ENCODE peak calls at places on chromosomes 2 and 18, in eight cellular contexts. One of them, this sample, is unnamed.

GRCh38 chr2:241844831-241845578 is 13.7 kb downstream of the PDCD1 start:
- DNase-seq in spleen: peak
- DNase-seq in lower leg skin: no peak
- DNase-seq in right lobe of liver: no peak
- DNase-seq in NB4: peak
- DNase-seq in tibial nerve: no peak
- DNase-seq in HepG2: no peak
- DNase-seq in transverse colon: no peak
- DNase-seq in this sample: no peak

GRCh38 chr2:120620025-120620793 is 115.5 kb upstream of the GLI2 start:
- DNase-seq in spleen: no peak
- DNase-seq in lower leg skin: no peak
- DNase-seq in right lobe of liver: no peak
- DNase-seq in NB4: peak
- DNase-seq in tibial nerve: no peak
- DNase-seq in HepG2: no peak
- DNase-seq in transverse colon: no peak
- DNase-seq in this sample: no peak

GRCh38 chr2:38230756-38231155 is 146.3 kb downstream of the ATL2 start:
- DNase-seq in spleen: no peak
- DNase-seq in lower leg skin: no peak
- DNase-seq in right lobe of liver: no peak
- DNase-seq in NB4: no peak
- DNase-seq in tibial nerve: no peak
- DNase-seq in HepG2: no peak
- DNase-seq in transverse colon: no peak
- DNase-seq in this sample: no peak

GRCh38 chr2:71736986-71737385 is 283.6 kb downstream of the DYSF start:
- DNase-seq in spleen: no peak
- DNase-seq in lower leg skin: no peak
- DNase-seq in right lobe of liver: no peak
- DNase-seq in NB4: no peak
- DNase-seq in tibial nerve: no peak
- DNase-seq in HepG2: no peak
- DNase-seq in transverse colon: no peak
- DNase-seq in this sample: no peak

GRCh38 chr2:230864605-230865323 is at the start of gene ITM2C:
- DNase-seq in spleen: peak
- DNase-seq in lower leg skin: no peak
- DNase-seq in right lobe of liver: peak
- DNase-seq in NB4: peak
- DNase-seq in tibial nerve: no peak
- DNase-seq in HepG2: peak
- DNase-seq in transverse colon: peak
- DNase-seq in this sample: peak

GRCh38 chr2:38750011-38750792 is 959 bp downstream of the SRSF7 start:
- DNase-seq in spleen: peak
- DNase-seq in lower leg skin: peak
- DNase-seq in right lobe of liver: peak
- DNase-seq in NB4: peak
- DNase-seq in tibial nerve: no peak
- DNase-seq in HepG2: no peak
- DNase-seq in transverse colon: peak
- DNase-seq in this sample: peak

GRCh38 chr18:70294471-70295191 is 5.8 kb downstream of the SOCS6 start:
- DNase-seq in spleen: no peak
- DNase-seq in lower leg skin: no peak
- DNase-seq in right lobe of liver: no peak
- DNase-seq in NB4: no peak
- DNase-seq in tibial nerve: no peak
- DNase-seq in HepG2: no peak
- DNase-seq in transverse colon: no peak
- DNase-seq in this sample: no peak

GRCh38 chr18:54702687-54703086 is 111.6 kb downstream of the DYNAP start:
- DNase-seq in spleen: no peak
- DNase-seq in lower leg skin: no peak
- DNase-seq in right lobe of liver: no peak
- DNase-seq in NB4: no peak
- DNase-seq in tibial nerve: no peak
- DNase-seq in HepG2: no peak
- DNase-seq in transverse colon: no peak
- DNase-seq in this sample: no peak

DNA sequence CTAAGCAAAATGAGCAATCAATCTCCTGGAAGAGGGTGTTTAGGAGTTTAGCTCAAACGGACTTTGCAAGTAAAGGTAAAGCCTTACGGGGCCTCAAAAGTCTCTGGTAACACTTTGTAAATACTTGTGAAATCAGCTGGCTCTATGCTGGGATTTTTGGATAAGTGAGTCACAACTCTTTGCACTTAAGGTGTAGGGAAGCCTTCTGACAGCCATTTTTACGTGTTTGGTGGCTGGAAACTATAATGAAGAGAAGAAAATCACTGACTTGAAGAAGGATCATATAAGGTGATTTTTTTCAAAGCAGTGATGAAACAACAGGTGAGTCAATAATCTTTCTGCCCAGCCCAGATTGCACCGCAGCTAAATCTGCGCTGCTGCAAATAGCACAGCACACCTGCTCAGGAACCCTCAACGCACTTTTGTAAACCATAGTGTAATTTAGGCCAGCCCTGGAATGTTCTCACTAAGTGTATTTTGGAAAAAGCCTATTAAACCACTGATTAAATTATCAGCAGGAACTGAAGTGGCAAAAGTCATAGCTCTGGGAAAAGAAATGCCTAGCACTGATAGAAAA is 218.8 kb downstream of the AGPS start:
- DNase-seq in spleen: no peak
- DNase-seq in lower leg skin: no peak
- DNase-seq in right lobe of liver: no peak
- DNase-seq in NB4: no peak
- DNase-seq in tibial nerve: no peak
- DNase-seq in HepG2: no peak
- DNase-seq in transverse colon: no peak
- DNase-seq in this sample: no peak
- TF ChIP-seq POLR2A in spleen: no peak
- TF ChIP-seq POLR2A in lower leg skin: no peak
- TF ChIP-seq POLR2A in right lobe of liver: no peak
- TF ChIP-seq POLR2A in NB4: no peak
- TF ChIP-seq POLR2A in tibial nerve: no peak
- TF ChIP-seq POLR2A in HepG2: no peak
- TF ChIP-seq POLR2A in transverse colon: no peak
- TF ChIP-seq POLR2A in this sample: no peak

GRCh38 chr2:45834372-45834771 is 182.9 kb downstream of the PRKCE start:
- DNase-seq in spleen: no peak
- DNase-seq in lower leg skin: no peak
- DNase-seq in right lobe of liver: no peak
- DNase-seq in NB4: no peak
- DNase-seq in tibial nerve: no peak
- DNase-seq in HepG2: no peak
- DNase-seq in transverse colon: no peak
- DNase-seq in this sample: peak

GRCh38 chr2:45836316-45836715 is 184.8 kb downstream of the PRKCE start:
- DNase-seq in spleen: no peak
- DNase-seq in lower leg skin: no peak
- DNase-seq in right lobe of liver: no peak
- DNase-seq in NB4: no peak
- DNase-seq in tibial nerve: no peak
- DNase-seq in HepG2: no peak
- DNase-seq in transverse colon: no peak
- DNase-seq in this sample: no peak

GRCh38 chr2:45834858-45835257 is 183.4 kb downstream of the PRKCE start:
- DNase-seq in spleen: no peak
- DNase-seq in lower leg skin: no peak
- DNase-seq in right lobe of liver: no peak
- DNase-seq in NB4: no peak
- DNase-seq in tibial nerve: no peak
- DNase-seq in HepG2: no peak
- DNase-seq in transverse colon: no peak
- DNase-seq in this sample: no peak

GRCh38 chr2:45833301-45833967 is 182.0 kb downstream of the PRKCE start:
- DNase-seq in spleen: no peak
- DNase-seq in lower leg skin: no peak
- DNase-seq in right lobe of liver: no peak
- DNase-seq in NB4: peak
- DNase-seq in tibial nerve: no peak
- DNase-seq in HepG2: no peak
- DNase-seq in transverse colon: no peak
- DNase-seq in this sample: no peak

DNA sequence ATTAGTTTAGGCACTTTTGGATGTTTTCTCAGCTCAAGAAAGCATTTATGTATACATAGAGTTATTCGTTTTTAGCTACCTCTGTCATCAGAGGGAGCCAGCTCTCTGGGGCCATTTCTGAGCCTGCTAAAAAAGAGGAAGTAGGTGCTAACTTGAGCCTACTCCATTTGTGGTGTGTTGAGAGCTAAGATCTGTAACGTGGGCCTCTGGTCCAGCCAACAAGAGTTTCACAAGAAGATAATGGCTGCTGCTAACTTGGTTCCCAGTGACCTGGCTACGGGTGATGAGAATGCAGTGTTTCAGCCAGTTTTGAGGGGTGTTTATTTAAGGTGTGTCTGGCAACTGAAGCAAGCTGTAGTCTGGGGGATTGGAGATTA is 182.5 kb downstream of the PRKCE start:
- DNase-seq in spleen: no peak
- DNase-seq in lower leg skin: no peak
- DNase-seq in right lobe of liver: no peak
- DNase-seq in NB4: peak
- DNase-seq in tibial nerve: no peak
- DNase-seq in HepG2: no peak
- DNase-seq in transverse colon: no peak
- DNase-seq in this sample: no peak
- TF ChIP-seq POLR2A in spleen: no peak
- TF ChIP-seq POLR2A in lower leg skin: no peak
- TF ChIP-seq POLR2A in right lobe of liver: no peak
- TF ChIP-seq POLR2A in NB4: no peak
- TF ChIP-seq POLR2A in tibial nerve: no peak
- TF ChIP-seq POLR2A in HepG2: no peak
- TF ChIP-seq POLR2A in transverse colon: no peak
- TF ChIP-seq POLR2A in this sample: no peak

GRCh38 chr18:24831091-24831490 is 370.7 kb downstream of the HRH4 start:
- DNase-seq in spleen: no peak
- DNase-seq in lower leg skin: no peak
- DNase-seq in right lobe of liver: no peak
- DNase-seq in NB4: no peak
- DNase-seq in tibial nerve: no peak
- DNase-seq in HepG2: no peak
- DNase-seq in transverse colon: no peak
- DNase-seq in this sample: no peak

GRCh38 chr18:24827500-24827899 is 367.1 kb downstream of the HRH4 start:
- DNase-seq in spleen: no peak
- DNase-seq in lower leg skin: no peak
- DNase-seq in right lobe of liver: no peak
- DNase-seq in NB4: no peak
- DNase-seq in tibial nerve: no peak
- DNase-seq in HepG2: no peak
- DNase-seq in transverse colon: no peak
- DNase-seq in this sample: no peak

GRCh38 chr18:24835751-24836150 is 375.3 kb downstream of the HRH4 start:
- DNase-seq in spleen: no peak
- DNase-seq in lower leg skin: no peak
- DNase-seq in right lobe of liver: no peak
- DNase-seq in NB4: no peak
- DNase-seq in tibial nerve: no peak
- DNase-seq in HepG2: no peak
- DNase-seq in transverse colon: no peak
- DNase-seq in this sample: no peak

GRCh38 chr18:24837065-24837464 is 376.6 kb downstream of the HRH4 start:
- DNase-seq in spleen: no peak
- DNase-seq in lower leg skin: no peak
- DNase-seq in right lobe of liver: no peak
- DNase-seq in NB4: no peak
- DNase-seq in tibial nerve: no peak
- DNase-seq in HepG2: no peak
- DNase-seq in transverse colon: no peak
- DNase-seq in this sample: no peak

DNA sequence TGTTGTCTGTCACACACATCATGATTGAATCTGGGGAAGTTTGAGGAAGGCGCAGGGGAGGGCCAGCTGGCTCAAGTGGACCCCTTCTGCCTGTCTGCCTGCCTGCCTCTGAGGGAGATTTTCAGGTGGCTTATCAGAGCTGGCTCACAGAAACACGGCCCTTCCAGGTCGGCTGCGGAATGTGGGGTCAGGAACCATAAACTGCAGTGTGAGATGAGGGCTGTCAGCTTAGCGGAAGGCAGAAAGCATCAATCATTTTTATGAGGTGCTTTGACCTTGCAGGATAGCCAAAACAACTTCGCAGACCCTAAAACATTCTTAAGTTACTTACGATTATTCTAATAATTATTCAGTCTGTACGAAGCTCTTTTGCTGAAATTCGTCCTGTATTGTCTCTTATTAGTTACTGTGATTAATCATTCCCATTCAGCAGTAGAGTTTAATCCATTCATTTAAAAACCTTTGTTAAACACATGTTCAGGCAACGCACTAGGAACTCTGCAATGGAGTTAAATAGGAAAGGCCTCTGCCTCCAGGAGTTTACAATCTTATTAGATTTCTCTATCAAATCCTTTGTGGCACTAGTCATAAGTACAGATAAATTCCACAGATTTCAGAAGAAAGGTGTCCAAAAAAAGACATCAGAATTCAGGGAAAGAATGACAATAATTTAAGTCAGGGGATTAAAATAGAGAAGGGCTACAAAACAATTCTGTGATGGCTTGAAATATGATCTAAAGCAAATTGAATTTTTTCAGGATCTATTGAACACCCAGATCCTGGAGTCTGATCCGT is 371.6 kb downstream of the HRH4 start:
- DNase-seq in spleen: no peak
- DNase-seq in lower leg skin: no peak
- DNase-seq in right lobe of liver: no peak
- DNase-seq in NB4: no peak
- DNase-seq in tibial nerve: no peak
- DNase-seq in HepG2: no peak
- DNase-seq in transverse colon: no peak
- DNase-seq in this sample: no peak
- TF ChIP-seq POLR2A in spleen: no peak
- TF ChIP-seq POLR2A in lower leg skin: no peak
- TF ChIP-seq POLR2A in right lobe of liver: no peak
- TF ChIP-seq POLR2A in NB4: no peak
- TF ChIP-seq POLR2A in tibial nerve: no peak
- TF ChIP-seq POLR2A in HepG2: no peak
- TF ChIP-seq POLR2A in transverse colon: no peak
- TF ChIP-seq POLR2A in this sample: no peak

GRCh38 chr2:27492557-27492956 is 2.4 kb downstream of the FNDC4 start:
- DNase-seq in spleen: no peak
- DNase-seq in lower leg skin: no peak
- DNase-seq in right lobe of liver: no peak
- DNase-seq in NB4: no peak
- DNase-seq in tibial nerve: no peak
- DNase-seq in HepG2: no peak
- DNase-seq in transverse colon: no peak
- DNase-seq in this sample: no peak

GRCh38 chr2:27485496-27485895 is 4.0 kb downstream of the IFT172 start:
- DNase-seq in spleen: no peak
- DNase-seq in lower leg skin: no peak
- DNase-seq in right lobe of liver: no peak
- DNase-seq in NB4: no peak
- DNase-seq in tibial nerve: no peak
- DNase-seq in HepG2: no peak
- DNase-seq in transverse colon: no peak
- DNase-seq in this sample: no peak

GRCh38 chr2:27489118-27489497 is 435 bp downstream of the IFT172 start:
- DNase-seq in spleen: no peak
- DNase-seq in lower leg skin: no peak
- DNase-seq in right lobe of liver: no peak
- DNase-seq in NB4: peak
- DNase-seq in tibial nerve: no peak
- DNase-seq in HepG2: peak
- DNase-seq in transverse colon: no peak
- DNase-seq in this sample: peak

GRCh38 chr2:27493948-27494283 is 1.1 kb downstream of the FNDC4 start:
- DNase-seq in spleen: no peak
- DNase-seq in lower leg skin: no peak
- DNase-seq in right lobe of liver: no peak
- DNase-seq in NB4: no peak
- DNase-seq in tibial nerve: no peak
- DNase-seq in HepG2: no peak
- DNase-seq in transverse colon: no peak
- DNase-seq in this sample: no peak

DNA sequence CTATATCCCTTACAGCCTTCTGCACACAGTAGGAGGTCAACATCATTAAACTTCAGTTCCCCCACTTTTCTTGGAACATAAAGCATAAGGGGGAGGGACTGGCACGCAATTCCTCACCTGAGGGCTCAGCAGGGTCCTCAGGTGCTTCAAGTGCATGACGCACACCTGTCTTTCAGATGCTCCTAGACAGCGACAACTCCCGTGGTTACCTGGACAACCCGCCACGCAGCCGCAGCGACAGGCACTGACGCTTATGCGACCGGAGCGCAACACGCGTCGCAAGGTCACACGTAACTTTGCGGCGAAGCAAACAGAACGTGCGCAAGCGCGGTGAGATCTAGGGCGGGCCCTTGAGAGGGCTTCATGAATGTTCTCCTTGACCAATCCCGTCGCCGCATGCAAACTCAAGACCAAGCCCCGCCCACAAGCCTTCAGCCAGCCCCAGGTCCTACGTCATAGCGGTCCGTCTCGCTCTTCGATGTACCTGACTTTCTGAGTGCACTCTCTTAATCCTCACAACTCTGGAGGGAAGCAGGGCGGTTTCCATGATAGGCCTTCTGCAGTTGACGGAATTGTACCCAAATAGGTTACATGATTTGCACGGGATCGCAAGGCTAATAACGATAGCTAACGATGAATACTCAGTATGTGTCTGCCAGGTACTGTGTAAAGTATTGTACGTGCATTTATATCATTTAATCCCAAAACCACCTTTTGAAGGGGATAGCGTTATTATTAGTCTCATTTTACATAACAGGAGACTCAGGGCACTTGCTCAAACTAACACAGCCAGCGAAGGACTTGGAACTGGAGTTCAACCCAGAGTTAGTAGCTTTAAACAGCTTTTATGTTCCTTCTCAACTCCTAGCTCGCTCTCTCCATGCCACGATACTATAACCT is at the start of gene IFT172:
- DNase-seq in spleen: peak
- DNase-seq in lower leg skin: peak
- DNase-seq in right lobe of liver: peak
- DNase-seq in NB4: peak
- DNase-seq in tibial nerve: peak
- DNase-seq in HepG2: peak
- DNase-seq in transverse colon: peak
- DNase-seq in this sample: peak
- TF ChIP-seq POLR2A in spleen: peak
- TF ChIP-seq POLR2A in lower leg skin: no peak
- TF ChIP-seq POLR2A in right lobe of liver: peak
- TF ChIP-seq POLR2A in NB4: peak
- TF ChIP-seq POLR2A in tibial nerve: no peak
- TF ChIP-seq POLR2A in HepG2: peak
- TF ChIP-seq POLR2A in transverse colon: peak
- TF ChIP-seq POLR2A in this sample: peak

This sample was measured in erythroblast.